ENCODE peak calls at places on chromosomes 16 and 17, in six cellular contexts. W is HepG2, H is WTC11, T is H1, U is GM12878, J is K562. Z is an unnamed sample.

GRCh38 chr17:42275527-42276358 is 448 bp downstream of the STAT5B start:
- DNase-seq in J (peak; percentile 90), T (peak; percentile 63), W (no peak), U (no peak), H (peak; percentile 29), Z (peak; percentile 58)

GRCh38 chr17:38921756-38922411 is 3.5 kb upstream of the LASP1NB start:
- DNase-seq in U (no peak), T (peak; percentile 48), H (no peak), W (no peak), J (no peak), Z (peak; percentile 26)

GRCh38 chr16:87570938-87571867 is 31.1 kb upstream of the JPH3 start:
- DNase-seq in W (peak; percentile 59), T (peak; percentile 85), J (peak; percentile 59), H (peak; percentile 85), U (no peak), Z (peak; percentile 89)

GRCh38 chr16:9099131-9099625 is 7.7 kb downstream of the HAPSTR1 start:
- DNase-seq in W (peak; percentile 36), U (no peak), H (no peak), T (no peak), J (no peak), Z (no peak)

GRCh38 chr17:27216836-27217235 is 77.1 kb upstream of the WSB1 start:
- DNase-seq in T (no peak), W (no peak), J (no peak), U (no peak), H (no peak), Z (no peak)

GRCh38 chr17:7774037-7774659 is 56.6 kb downstream of the DNAH2 start:
- DNase-seq in H (no peak), T (no peak), J (peak; percentile 10), U (no peak), W (peak; percentile 86), Z (no peak)

GRCh38 chr16:57266531-57267268 is 17.8 kb downstream of the PLLP start:
- DNase-seq in T (no peak), J (peak; percentile 47), H (no peak), U (no peak), W (no peak), Z (no peak)

GRCh38 chr17:73166731-73167581 is 2.1 kb downstream of the SSTR2 start:
- DNase-seq in J (no peak), W (no peak), H (no peak), U (no peak), T (no peak), Z (no peak)

GRCh38 chr17:29583324-29584248 is 5.9 kb downstream of the GIT1 start:
- DNase-seq in W (no peak), J (no peak), H (no peak), U (no peak), T (no peak), Z (no peak)

GRCh38 chr17:75346906-75347305 is 57.7 kb upstream of the SLC25A19 start:
- DNase-seq in J (peak; percentile 92), W (no peak), U (no peak), H (no peak), T (no peak), Z (peak; percentile 47)

GRCh38 chr16:5016967-5017677 is 16.6 kb downstream of the NAGPA start:
- DNase-seq in U (no peak), J (no peak), H (no peak), W (no peak), T (no peak), Z (no peak)

GRCh38 chr16:1412847-1413246 is 1.7 kb downstream of the UNKL start:
- DNase-seq in U (no peak), T (no peak), W (no peak), H (no peak), J (no peak), Z (no peak)

GRCh38 chr16:1408171-1408837 is 6.2 kb downstream of the UNKL start:
- DNase-seq in U (peak; percentile 40), W (peak; percentile 76), H (peak; percentile 93), J (peak; percentile 95), T (peak; percentile 99), Z (peak; percentile 93)

GRCh38 chr16:1414532-1415265 is at the start of gene UNKL:
- DNase-seq in T (peak; percentile 88), U (no peak), W (peak; percentile 77), J (peak; percentile 82), H (peak; percentile 80), Z (peak; percentile 81)

GRCh38 chr16:1416521-1416941 is 2.0 kb upstream of the UNKL start:
- DNase-seq in W (no peak), H (no peak), U (no peak), J (no peak), T (no peak), Z (no peak)

GRCh38 chr16:1413684-1414531 is 596 bp downstream of the UNKL start:
- DNase-seq in J (peak; percentile 79), H (peak; percentile 85), U (peak; percentile 8), W (no peak), T (peak; percentile 88), Z (peak; percentile 84)
- TF ChIP-seq CTCF in J (peak; percentile 72), H (peak; percentile 58), U (peak; percentile 70), W (peak; percentile 87), T (peak; percentile 80), Z (peak; percentile 71)

DNA sequence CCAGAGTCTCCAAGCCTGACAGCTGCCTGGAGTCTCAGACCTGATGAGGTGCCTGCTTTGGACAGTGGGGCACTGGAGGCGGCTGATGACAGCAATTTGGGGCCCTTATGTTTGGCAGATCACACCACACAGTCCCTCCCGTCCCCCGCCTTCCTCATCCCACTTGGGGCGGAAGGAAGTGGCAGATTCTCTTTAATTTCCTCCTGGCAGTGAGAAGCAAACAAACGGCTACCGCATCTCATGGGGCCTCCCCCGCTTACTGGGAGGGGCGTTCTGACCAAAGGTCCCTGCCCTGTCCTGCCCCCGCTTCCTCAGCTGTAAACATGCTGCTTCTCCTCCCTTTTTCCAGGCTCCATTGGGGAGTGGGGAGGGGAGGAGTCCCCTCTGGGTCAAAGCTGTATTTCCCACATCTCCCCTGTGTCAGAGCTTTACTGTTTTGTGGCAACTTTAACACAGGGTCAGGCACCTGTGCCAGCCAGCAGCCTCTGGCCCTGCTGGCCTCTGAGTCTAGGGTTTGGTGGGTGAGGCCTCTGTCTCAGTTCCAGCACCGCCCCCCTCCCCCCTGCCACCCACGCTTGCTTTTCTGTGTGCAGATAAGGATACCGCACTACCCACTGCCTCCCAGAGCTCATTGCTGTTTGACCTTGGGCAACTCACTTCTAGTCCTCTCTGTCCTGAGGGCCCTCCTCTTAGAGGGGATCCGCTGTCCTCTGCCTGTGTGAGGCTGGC is 5.4 kb upstream of the NFATC3 start:
- DNase-seq in J (peak; percentile 94), H (no peak), T (peak; percentile 40), W (peak; percentile 97), U (no peak), Z (no peak)
- TF ChIP-seq CREB1 in J (no peak), H (no peak), T (no peak), W (peak; percentile 85), U (no peak), Z (no peak)

GRCh38 chr17:45293413-45294211 is 23.2 kb downstream of the MAP3K14 start:
- DNase-seq in U (no peak), T (no peak), W (peak; percentile 58), H (no peak), J (peak; percentile 62), Z (no peak)
- TF ChIP-seq CTCF in U (no peak), T (no peak), W (peak; percentile 45), H (no peak), J (peak; percentile 15), Z (no peak)

GRCh38 chr17:66695098-66695497 is 139.8 kb upstream of the CACNG5 start:
- DNase-seq in T (no peak), U (no peak), W (no peak), H (no peak), J (no peak), Z (no peak)

GRCh38 chr17:66687570-66688284 is 147.2 kb upstream of the CACNG5 start:
- DNase-seq in J (no peak), T (no peak), W (no peak), H (no peak), U (no peak), Z (no peak)

GRCh38 chr17:66689192-66689591 is 145.7 kb upstream of the CACNG5 start:
- DNase-seq in U (no peak), T (no peak), H (no peak), J (no peak), W (no peak), Z (no peak)

GRCh38 chr17:66690166-66690565 is 144.8 kb upstream of the CACNG5 start:
- DNase-seq in H (no peak), W (no peak), U (no peak), J (no peak), T (no peak), Z (no peak)

DNA sequence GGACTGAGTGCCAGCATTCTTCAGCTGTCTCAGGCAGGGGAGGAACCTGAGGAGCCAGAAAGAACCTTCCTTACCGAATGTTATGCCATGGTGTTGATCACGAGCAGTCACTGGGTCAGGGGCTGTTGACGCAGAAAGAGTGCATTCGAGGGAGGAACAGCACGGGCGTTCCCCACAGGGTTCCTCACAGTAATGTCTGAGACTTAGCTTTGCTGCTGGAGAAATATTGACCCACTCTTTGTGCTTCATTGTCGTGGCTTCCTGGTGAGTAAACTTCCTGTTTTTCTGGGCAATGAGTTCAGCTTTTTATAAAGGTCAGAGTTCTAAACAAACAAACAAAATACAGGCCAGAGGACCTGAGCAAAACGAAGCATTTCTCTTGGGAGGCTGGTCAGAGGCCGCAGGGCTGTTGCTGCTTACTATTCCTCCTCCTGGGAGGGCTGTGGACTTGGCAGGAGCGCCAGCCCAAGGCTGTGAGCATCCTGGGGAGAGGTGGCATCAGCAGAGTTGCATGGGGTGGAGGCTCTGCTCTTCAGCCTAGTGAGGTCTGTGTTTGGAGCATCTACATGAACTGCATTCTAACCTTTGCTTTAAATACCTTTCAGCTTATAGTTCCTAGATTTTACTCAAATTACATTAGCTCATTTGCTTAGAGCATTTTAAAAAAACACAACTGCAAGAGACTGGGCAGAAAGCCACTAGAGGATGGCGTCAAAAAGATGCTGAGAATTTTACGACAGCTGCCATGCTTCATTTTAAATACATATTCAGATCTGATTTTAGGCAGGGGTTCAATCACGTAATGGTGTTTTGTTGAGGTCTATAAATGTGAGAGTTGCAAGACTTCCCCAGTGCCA is 143.0 kb upstream of the CACNG5 start:
- DNase-seq in T (no peak), U (no peak), W (no peak), J (no peak), H (no peak), Z (no peak)
- TF ChIP-seq CREB1 in T (no peak), U (no peak), W (no peak), J (no peak), H (no peak), Z (no peak)